ENCODE peak calls at places on chromosome 18, in seven cellular contexts. N is stimulated activated CD8-positive, alpha-beta memory T cell treated with anti-CD3 and anti-CD28 coated beads, Interleukin-4, amount 100 ng/mL, for 1 hour; E is amygdala; S is fibroblast of the conjunctiva; C is fibroblast of villous mesenchyme; Z is tibial artery; X is NCI-H1930. P is an unnamed sample.

GRCh38 chr18:76121049-76121448 is 374.0 kb downstream of the ZNF516 start:
- DNase-seq in N (no peak), E (no peak), S (no peak), C (no peak), Z (no peak), X (no peak), P (no peak)

GRCh38 chr18:2654828-2655152 is 736 bp upstream of the SMCHD1 start:
- DNase-seq in N (no peak), E (no peak), S (no peak), C (no peak), Z (no peak), X (no peak), P (no peak)

GRCh38 chr18:12890500-12890899 is 6.5 kb upstream of the PTPN2 start:
- DNase-seq in N (no peak), E (no peak), S (no peak), C (no peak), Z (no peak), X (no peak), P (no peak)

GRCh38 chr18:62209046-62209445 is 22.0 kb downstream of the RELCH start:
- DNase-seq in N (no peak), E (no peak), S (no peak), C (no peak), Z (no peak), X (no peak), P (no peak)

GRCh38 chr18:74457043-74457742 is at the start of gene DIPK1C:
- DNase-seq in N (no peak), E (peak), S (no peak), C (no peak), Z (no peak), X (no peak), P (no peak)

GRCh38 chr18:35039633-35040032 is 1.6 kb upstream of the MAPRE2 start:
- DNase-seq in N (no peak), E (no peak), S (no peak), C (peak), Z (no peak), X (no peak), P (peak)

GRCh38 chr18:9215221-9215933 is 78.8 kb downstream of the ANKRD12 start:
- DNase-seq in N (no peak), E (no peak), S (no peak), C (peak), Z (no peak), X (no peak), P (no peak)

GRCh38 chr18:14179306-14179705 is 47.1 kb upstream of the ZNF519 start:
- DNase-seq in N (no peak), E (no peak), S (no peak), C (no peak), Z (no peak), X (no peak), P (no peak)

GRCh38 chr18:79389689-79390088 is 6.0 kb upstream of the NFATC1 start:
- DNase-seq in N (no peak), E (no peak), S (no peak), C (no peak), Z (no peak), X (no peak), P (no peak)

GRCh38 chr18:5462227-5462626 is 81.6 kb downstream of the EPB41L3 start:
- DNase-seq in N (no peak), E (no peak), S (no peak), C (no peak), Z (no peak), X (no peak), P (no peak)

GRCh38 chr18:65257157-65257556 is 493.7 kb upstream of the CDH7 start:
- DNase-seq in N (no peak), E (no peak), S (no peak), C (no peak), Z (no peak), X (peak), P (no peak)

GRCh38 chr18:74957588-74958224 is 251.2 kb downstream of the PTGR3 start:
- DNase-seq in N (no peak), E (no peak), S (no peak), C (no peak), Z (no peak), X (no peak), P (no peak)

GRCh38 chr18:59464521-59464920 is 105.5 kb upstream of the LMAN1 start:
- DNase-seq in N (no peak), E (no peak), S (no peak), C (no peak), Z (no peak), X (no peak), P (no peak)

GRCh38 chr18:5574843-5575242 is 31.0 kb upstream of the EPB41L3 start:
- DNase-seq in N (no peak), E (no peak), S (no peak), C (no peak), Z (no peak), X (no peak), P (no peak)

GRCh38 chr18:47893047-47893446 is 37.4 kb downstream of the SMAD2 start:
- DNase-seq in N (no peak), E (no peak), S (no peak), C (peak), Z (no peak), X (no peak), P (no peak)

GRCh38 chr18:71242981-71243380 is 954.1 kb downstream of the SOCS6 start:
- DNase-seq in N (no peak), E (no peak), S (no peak), C (no peak), Z (no peak), X (no peak), P (no peak)

GRCh38 chr18:57352271-57352701 is at the start of gene ST8SIA3:
- DNase-seq in N (no peak), E (peak), S (no peak), C (no peak), Z (no peak), X (peak), P (no peak)

GRCh38 chr18:39057423-39058057 is 1491.9 kb upstream of the CELF4 start:
- DNase-seq in N (no peak), E (no peak), S (peak), C (no peak), Z (no peak), X (no peak), P (peak)

GRCh38 chr18:57831597-57832377 is 28.7 kb upstream of the ATP8B1 start:
- DNase-seq in N (no peak), E (no peak), S (no peak), C (no peak), Z (no peak), X (no peak), P (no peak)

GRCh38 chr18:76454429-76454828 is 40.6 kb downstream of the ZNF516 start:
- DNase-seq in N (no peak), E (no peak), S (no peak), C (no peak), Z (no peak), X (no peak), P (no peak)

GRCh38 chr18:1846640-1847039 is 724.7 kb downstream of the METTL4 start:
- DNase-seq in N (no peak), E (no peak), S (no peak), C (no peak), Z (no peak), X (no peak), P (no peak)